ENCODE peak calls at places on chromosomes 7 and 10, in nine cellular contexts. One of them, this sample, is unnamed.

GRCh38 chr7:120794100-120794729 is 63.7 kb downstream of the TSPAN12 start:
- DNase-seq in GM04504: no peak
- DNase-seq in HFF-Myc: no peak
- DNase-seq in GM20000: no peak
- DNase-seq in small intestine: no peak
- DNase-seq in GDM1: no peak
- DNase-seq in activated CD8-positive, alpha-beta memory T cell treated with anti-CD3 and anti-CD28 coated beads for 24 hours: no peak
- DNase-seq in activated T-helper 1 cell treated with anti-CD3 and anti-CD28 coated beads, Interleukin-12 subunit alpha, Interleukin-12 subunit beta, Interleukin-2, Interleukin-4 antibody, amounts not matched to agents 30 ng/mL and 10 ng/mL and 1 ng/mL, durations not matched to agents 14 hours and 24 hours and 36 hours: no peak
- DNase-seq in activated T-cell treated with anti-CD3 and anti-CD28 coated beads, Interleukin-2, amount 50 U/mL, for 72 hours: no peak
- DNase-seq in this sample: no peak

GRCh38 chr10:42475168-42476098 is 162.9 kb downstream of the ZNF33B start:
- DNase-seq in GM04504: no peak
- DNase-seq in HFF-Myc: peak
- DNase-seq in GM20000: no peak
- DNase-seq in small intestine: no peak
- DNase-seq in GDM1: no peak
- DNase-seq in activated CD8-positive, alpha-beta memory T cell treated with anti-CD3 and anti-CD28 coated beads for 24 hours: no peak
- DNase-seq in activated T-helper 1 cell treated with anti-CD3 and anti-CD28 coated beads, Interleukin-12 subunit alpha, Interleukin-12 subunit beta, Interleukin-2, Interleukin-4 antibody, amounts not matched to agents 30 ng/mL and 10 ng/mL and 1 ng/mL, durations not matched to agents 14 hours and 24 hours and 36 hours: no peak
- DNase-seq in activated T-cell treated with anti-CD3 and anti-CD28 coated beads, Interleukin-2, amount 50 U/mL, for 72 hours: no peak
- DNase-seq in this sample: no peak

GRCh38 chr10:105974803-105975456 is 1189.6 kb downstream of the SORCS1 start:
- DNase-seq in GM04504: peak
- DNase-seq in HFF-Myc: no peak
- DNase-seq in GM20000: peak
- DNase-seq in small intestine: peak
- DNase-seq in GDM1: no peak
- DNase-seq in activated CD8-positive, alpha-beta memory T cell treated with anti-CD3 and anti-CD28 coated beads for 24 hours: no peak
- DNase-seq in activated T-helper 1 cell treated with anti-CD3 and anti-CD28 coated beads, Interleukin-12 subunit alpha, Interleukin-12 subunit beta, Interleukin-2, Interleukin-4 antibody, amounts not matched to agents 30 ng/mL and 10 ng/mL and 1 ng/mL, durations not matched to agents 14 hours and 24 hours and 36 hours: no peak
- DNase-seq in activated T-cell treated with anti-CD3 and anti-CD28 coated beads, Interleukin-2, amount 50 U/mL, for 72 hours: no peak
- DNase-seq in this sample: no peak

GRCh38 chr7:12949060-12950045 is 261.9 kb downstream of the ARL4A start:
- DNase-seq in GM04504: no peak
- DNase-seq in HFF-Myc: no peak
- DNase-seq in GM20000: no peak
- DNase-seq in small intestine: no peak
- DNase-seq in GDM1: no peak
- DNase-seq in activated CD8-positive, alpha-beta memory T cell treated with anti-CD3 and anti-CD28 coated beads for 24 hours: no peak
- DNase-seq in activated T-helper 1 cell treated with anti-CD3 and anti-CD28 coated beads, Interleukin-12 subunit alpha, Interleukin-12 subunit beta, Interleukin-2, Interleukin-4 antibody, amounts not matched to agents 30 ng/mL and 10 ng/mL and 1 ng/mL, durations not matched to agents 14 hours and 24 hours and 36 hours: no peak
- DNase-seq in activated T-cell treated with anti-CD3 and anti-CD28 coated beads, Interleukin-2, amount 50 U/mL, for 72 hours: no peak
- DNase-seq in this sample: no peak

GRCh38 chr10:119119400-119119799 is 15.5 kb downstream of the DENND10 start:
- DNase-seq in GM04504: no peak
- DNase-seq in HFF-Myc: no peak
- DNase-seq in GM20000: no peak
- DNase-seq in small intestine: no peak
- DNase-seq in GDM1: no peak
- DNase-seq in activated CD8-positive, alpha-beta memory T cell treated with anti-CD3 and anti-CD28 coated beads for 24 hours: no peak
- DNase-seq in activated T-helper 1 cell treated with anti-CD3 and anti-CD28 coated beads, Interleukin-12 subunit alpha, Interleukin-12 subunit beta, Interleukin-2, Interleukin-4 antibody, amounts not matched to agents 30 ng/mL and 10 ng/mL and 1 ng/mL, durations not matched to agents 14 hours and 24 hours and 36 hours: no peak
- DNase-seq in activated T-cell treated with anti-CD3 and anti-CD28 coated beads, Interleukin-2, amount 50 U/mL, for 72 hours: no peak
- DNase-seq in this sample: no peak

GRCh38 chr7:84949501-84949900 is 237.4 kb downstream of the SEMA3D start:
- DNase-seq in GM04504: no peak
- DNase-seq in HFF-Myc: no peak
- DNase-seq in GM20000: no peak
- DNase-seq in small intestine: no peak
- DNase-seq in GDM1: no peak
- DNase-seq in activated CD8-positive, alpha-beta memory T cell treated with anti-CD3 and anti-CD28 coated beads for 24 hours: no peak
- DNase-seq in activated T-helper 1 cell treated with anti-CD3 and anti-CD28 coated beads, Interleukin-12 subunit alpha, Interleukin-12 subunit beta, Interleukin-2, Interleukin-4 antibody, amounts not matched to agents 30 ng/mL and 10 ng/mL and 1 ng/mL, durations not matched to agents 14 hours and 24 hours and 36 hours: no peak
- DNase-seq in activated T-cell treated with anti-CD3 and anti-CD28 coated beads, Interleukin-2, amount 50 U/mL, for 72 hours: no peak
- DNase-seq in this sample: no peak

GRCh38 chr7:14219125-14219524 is 229.7 kb upstream of the ETV1 start:
- DNase-seq in GM04504: no peak
- DNase-seq in HFF-Myc: no peak
- DNase-seq in GM20000: no peak
- DNase-seq in small intestine: peak
- DNase-seq in GDM1: no peak
- DNase-seq in activated CD8-positive, alpha-beta memory T cell treated with anti-CD3 and anti-CD28 coated beads for 24 hours: no peak
- DNase-seq in activated T-helper 1 cell treated with anti-CD3 and anti-CD28 coated beads, Interleukin-12 subunit alpha, Interleukin-12 subunit beta, Interleukin-2, Interleukin-4 antibody, amounts not matched to agents 30 ng/mL and 10 ng/mL and 1 ng/mL, durations not matched to agents 14 hours and 24 hours and 36 hours: no peak
- DNase-seq in activated T-cell treated with anti-CD3 and anti-CD28 coated beads, Interleukin-2, amount 50 U/mL, for 72 hours: no peak
- DNase-seq in this sample: no peak

GRCh38 chr10:29635711-29636144 is 957 bp upstream of the SVIL start:
- DNase-seq in GM04504: no peak
- DNase-seq in HFF-Myc: no peak
- DNase-seq in GM20000: no peak
- DNase-seq in small intestine: peak
- DNase-seq in GDM1: no peak
- DNase-seq in activated CD8-positive, alpha-beta memory T cell treated with anti-CD3 and anti-CD28 coated beads for 24 hours: no peak
- DNase-seq in activated T-helper 1 cell treated with anti-CD3 and anti-CD28 coated beads, Interleukin-12 subunit alpha, Interleukin-12 subunit beta, Interleukin-2, Interleukin-4 antibody, amounts not matched to agents 30 ng/mL and 10 ng/mL and 1 ng/mL, durations not matched to agents 14 hours and 24 hours and 36 hours: no peak
- DNase-seq in activated T-cell treated with anti-CD3 and anti-CD28 coated beads, Interleukin-2, amount 50 U/mL, for 72 hours: no peak
- DNase-seq in this sample: no peak